ENCODE peak calls at places on chromosomes 7 and 10, in nine cellular contexts. One of them, this sample, is unnamed.

GRCh38 chr7:116525298-116525912 is 569 bp downstream of the CAV1 start:
- DNase-seq in endothelial cell: peak
- DNase-seq in epithelial cell of proximal tubule: no peak
- DNase-seq in sigmoid colon: peak
- DNase-seq in uterus: peak
- DNase-seq in brain microvascular endothelial cell: no peak
- DNase-seq in left ventricle myocardium inferior: peak
- DNase-seq in vagina: no peak
- DNase-seq in HFF-Myc: no peak
- DNase-seq in this sample: peak

GRCh38 chr7:152571031-152571430 is 104.9 kb downstream of the XRCC2 start:
- DNase-seq in endothelial cell: no peak
- DNase-seq in epithelial cell of proximal tubule: no peak
- DNase-seq in sigmoid colon: no peak
- DNase-seq in uterus: no peak
- DNase-seq in brain microvascular endothelial cell: no peak
- DNase-seq in left ventricle myocardium inferior: no peak
- DNase-seq in vagina: no peak
- DNase-seq in HFF-Myc: no peak
- DNase-seq in this sample: no peak

GRCh38 chr7:7944619-7945282 is 23.8 kb upstream of the GLCCI1 start:
- DNase-seq in endothelial cell: no peak
- DNase-seq in epithelial cell of proximal tubule: no peak
- DNase-seq in sigmoid colon: no peak
- DNase-seq in uterus: no peak
- DNase-seq in brain microvascular endothelial cell: no peak
- DNase-seq in left ventricle myocardium inferior: no peak
- DNase-seq in vagina: no peak
- DNase-seq in HFF-Myc: no peak
- DNase-seq in this sample: no peak

GRCh38 chr10:86703176-86703575 is 34.9 kb downstream of the LDB3 start:
- DNase-seq in endothelial cell: no peak
- DNase-seq in epithelial cell of proximal tubule: no peak
- DNase-seq in sigmoid colon: no peak
- DNase-seq in uterus: no peak
- DNase-seq in brain microvascular endothelial cell: no peak
- DNase-seq in left ventricle myocardium inferior: no peak
- DNase-seq in vagina: no peak
- DNase-seq in HFF-Myc: no peak
- DNase-seq in this sample: no peak

GRCh38 chr7:100024020-100024619 is 8.7 kb downstream of the ZKSCAN1 start:
- DNase-seq in endothelial cell: no peak
- DNase-seq in epithelial cell of proximal tubule: no peak
- DNase-seq in sigmoid colon: no peak
- DNase-seq in uterus: no peak
- DNase-seq in brain microvascular endothelial cell: no peak
- DNase-seq in left ventricle myocardium inferior: no peak
- DNase-seq in vagina: no peak
- DNase-seq in HFF-Myc: no peak
- DNase-seq in this sample: no peak

GRCh38 chr7:40572810-40573470 is 438.1 kb downstream of the SUGCT start:
- DNase-seq in endothelial cell: no peak
- DNase-seq in epithelial cell of proximal tubule: no peak
- DNase-seq in sigmoid colon: no peak
- DNase-seq in uterus: no peak
- DNase-seq in brain microvascular endothelial cell: peak
- DNase-seq in left ventricle myocardium inferior: no peak
- DNase-seq in vagina: no peak
- DNase-seq in HFF-Myc: no peak
- DNase-seq in this sample: no peak

GRCh38 chr7:43248961-43249807 is 136.7 kb downstream of the HECW1 start:
- DNase-seq in endothelial cell: no peak
- DNase-seq in epithelial cell of proximal tubule: no peak
- DNase-seq in sigmoid colon: peak
- DNase-seq in uterus: no peak
- DNase-seq in brain microvascular endothelial cell: peak
- DNase-seq in left ventricle myocardium inferior: no peak
- DNase-seq in vagina: no peak
- DNase-seq in HFF-Myc: peak
- DNase-seq in this sample: no peak

GRCh38 chr7:30817060-30817770 is 46.0 kb downstream of the MINDY4 start:
- DNase-seq in endothelial cell: no peak
- DNase-seq in epithelial cell of proximal tubule: no peak
- DNase-seq in sigmoid colon: no peak
- DNase-seq in uterus: no peak
- DNase-seq in brain microvascular endothelial cell: no peak
- DNase-seq in left ventricle myocardium inferior: no peak
- DNase-seq in vagina: peak
- DNase-seq in HFF-Myc: no peak
- DNase-seq in this sample: no peak

GRCh38 chr10:24974978-24975377 is 22.6 kb upstream of the PRTFDC1 start:
- DNase-seq in endothelial cell: no peak
- DNase-seq in epithelial cell of proximal tubule: no peak
- DNase-seq in sigmoid colon: peak
- DNase-seq in uterus: peak
- DNase-seq in brain microvascular endothelial cell: peak
- DNase-seq in left ventricle myocardium inferior: peak
- DNase-seq in vagina: no peak
- DNase-seq in HFF-Myc: no peak
- DNase-seq in this sample: no peak

GRCh38 chr10:125158528-125159485 is 1.6 kb downstream of the CTBP2 start:
- DNase-seq in endothelial cell: no peak
- DNase-seq in epithelial cell of proximal tubule: no peak
- DNase-seq in sigmoid colon: peak
- DNase-seq in uterus: peak
- DNase-seq in brain microvascular endothelial cell: no peak
- DNase-seq in left ventricle myocardium inferior: peak
- DNase-seq in vagina: no peak
- DNase-seq in HFF-Myc: no peak
- DNase-seq in this sample: no peak

GRCh38 chr7:142140560-142140959 is 29.0 kb downstream of the MGAM2 start:
- DNase-seq in endothelial cell: no peak
- DNase-seq in epithelial cell of proximal tubule: no peak
- DNase-seq in sigmoid colon: no peak
- DNase-seq in uterus: no peak
- DNase-seq in brain microvascular endothelial cell: no peak
- DNase-seq in left ventricle myocardium inferior: no peak
- DNase-seq in vagina: no peak
- DNase-seq in HFF-Myc: no peak
- DNase-seq in this sample: no peak

GRCh38 chr10:14605231-14605925 is 169.3 kb downstream of the FAM107B start:
- DNase-seq in endothelial cell: no peak
- DNase-seq in epithelial cell of proximal tubule: peak
- DNase-seq in sigmoid colon: no peak
- DNase-seq in uterus: no peak
- DNase-seq in brain microvascular endothelial cell: no peak
- DNase-seq in left ventricle myocardium inferior: no peak
- DNase-seq in vagina: no peak
- DNase-seq in HFF-Myc: no peak
- DNase-seq in this sample: no peak

GRCh38 chr10:68492118-68492517 is 20.3 kb upstream of the DNA2 start:
- DNase-seq in endothelial cell: no peak
- DNase-seq in epithelial cell of proximal tubule: no peak
- DNase-seq in sigmoid colon: no peak
- DNase-seq in uterus: no peak
- DNase-seq in brain microvascular endothelial cell: no peak
- DNase-seq in left ventricle myocardium inferior: no peak
- DNase-seq in vagina: no peak
- DNase-seq in HFF-Myc: no peak
- DNase-seq in this sample: no peak

GRCh38 chr7:74625446-74625845 is 32.1 kb upstream of the GTF2I start:
- DNase-seq in endothelial cell: no peak
- DNase-seq in epithelial cell of proximal tubule: no peak
- DNase-seq in sigmoid colon: no peak
- DNase-seq in uterus: no peak
- DNase-seq in brain microvascular endothelial cell: peak
- DNase-seq in left ventricle myocardium inferior: no peak
- DNase-seq in vagina: no peak
- DNase-seq in HFF-Myc: no peak
- DNase-seq in this sample: no peak

GRCh38 chr7:21568762-21569161 is 25.9 kb downstream of the DNAH11 start:
- DNase-seq in endothelial cell: no peak
- DNase-seq in epithelial cell of proximal tubule: no peak
- DNase-seq in sigmoid colon: no peak
- DNase-seq in uterus: no peak
- DNase-seq in brain microvascular endothelial cell: no peak
- DNase-seq in left ventricle myocardium inferior: no peak
- DNase-seq in vagina: no peak
- DNase-seq in HFF-Myc: no peak
- DNase-seq in this sample: no peak

GRCh38 chr10:102620138-102620591 is 24.1 kb upstream of the TRIM8 start:
- DNase-seq in endothelial cell: no peak
- DNase-seq in epithelial cell of proximal tubule: no peak
- DNase-seq in sigmoid colon: peak
- DNase-seq in uterus: no peak
- DNase-seq in brain microvascular endothelial cell: no peak
- DNase-seq in left ventricle myocardium inferior: peak
- DNase-seq in vagina: no peak
- DNase-seq in HFF-Myc: no peak
- DNase-seq in this sample: no peak

DNA sequence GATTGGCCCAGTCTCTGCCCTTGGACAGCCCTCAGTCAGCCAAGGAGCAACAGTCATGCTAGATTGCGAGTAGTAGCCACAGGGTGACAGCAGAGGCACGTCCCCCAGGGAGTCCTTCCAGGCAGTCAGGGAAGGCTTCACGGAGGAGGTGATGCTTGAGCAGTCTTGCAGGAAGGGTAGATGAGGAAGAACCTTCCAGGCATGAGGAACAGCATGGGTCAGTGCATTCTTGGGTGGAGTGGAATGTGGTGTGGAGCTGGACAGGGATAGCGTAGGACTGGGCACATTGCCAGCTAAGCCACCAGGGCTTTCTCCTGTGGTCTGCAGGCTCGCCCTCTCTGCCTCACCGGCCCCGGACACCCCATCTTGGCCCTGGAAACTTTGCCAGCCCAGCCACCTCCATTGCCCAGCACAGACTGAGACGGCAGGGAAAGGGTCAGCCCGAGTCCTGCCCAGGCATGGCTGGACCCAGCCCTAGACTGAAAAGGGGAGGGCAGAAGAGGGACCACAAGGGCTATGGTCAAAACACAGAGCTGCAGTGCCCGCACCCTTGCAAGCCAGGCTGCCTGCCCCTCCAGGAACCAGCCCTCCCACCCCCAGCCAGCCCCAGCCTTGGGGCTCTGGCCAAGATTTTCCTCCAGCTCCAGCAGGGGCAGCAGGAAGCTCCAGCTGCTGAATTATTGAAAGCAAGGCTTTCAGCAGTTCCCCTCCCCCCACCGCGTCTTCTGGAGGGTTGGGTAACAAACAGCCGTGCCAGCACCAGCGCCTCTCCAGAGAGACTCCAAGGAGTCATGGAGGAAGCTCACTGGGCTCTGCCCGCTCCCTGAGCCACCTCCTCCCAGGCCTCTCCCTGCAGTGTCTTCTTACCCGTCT is 18.7 kb downstream of the SRRM3 start:
- DNase-seq in endothelial cell: peak
- DNase-seq in epithelial cell of proximal tubule: peak
- DNase-seq in sigmoid colon: no peak
- DNase-seq in uterus: no peak
- DNase-seq in brain microvascular endothelial cell: peak
- DNase-seq in left ventricle myocardium inferior: no peak
- DNase-seq in vagina: no peak
- DNase-seq in HFF-Myc: no peak
- DNase-seq in this sample: no peak
- TF ChIP-seq CTCF in endothelial cell: no peak
- TF ChIP-seq CTCF in epithelial cell of proximal tubule: peak
- TF ChIP-seq CTCF in sigmoid colon: no peak
- TF ChIP-seq CTCF in uterus: no peak
- TF ChIP-seq CTCF in brain microvascular endothelial cell: peak
- TF ChIP-seq CTCF in left ventricle myocardium inferior: no peak
- TF ChIP-seq CTCF in vagina: no peak
- TF ChIP-seq CTCF in HFF-Myc: peak
- TF ChIP-seq CTCF in this sample: no peak

GRCh38 chr7:25906760-25907159 is 245.2 kb upstream of the NFE2L3 start:
- DNase-seq in endothelial cell: no peak
- DNase-seq in epithelial cell of proximal tubule: no peak
- DNase-seq in sigmoid colon: no peak
- DNase-seq in uterus: no peak
- DNase-seq in brain microvascular endothelial cell: no peak
- DNase-seq in left ventricle myocardium inferior: no peak
- DNase-seq in vagina: no peak
- DNase-seq in HFF-Myc: no peak
- DNase-seq in this sample: no peak
- TF ChIP-seq CTCF in endothelial cell: no peak
- TF ChIP-seq CTCF in epithelial cell of proximal tubule: no peak
- TF ChIP-seq CTCF in sigmoid colon: no peak
- TF ChIP-seq CTCF in uterus: no peak
- TF ChIP-seq CTCF in brain microvascular endothelial cell: no peak
- TF ChIP-seq CTCF in left ventricle myocardium inferior: no peak
- TF ChIP-seq CTCF in vagina: no peak
- TF ChIP-seq CTCF in HFF-Myc: no peak
- TF ChIP-seq CTCF in this sample: no peak

DNA sequence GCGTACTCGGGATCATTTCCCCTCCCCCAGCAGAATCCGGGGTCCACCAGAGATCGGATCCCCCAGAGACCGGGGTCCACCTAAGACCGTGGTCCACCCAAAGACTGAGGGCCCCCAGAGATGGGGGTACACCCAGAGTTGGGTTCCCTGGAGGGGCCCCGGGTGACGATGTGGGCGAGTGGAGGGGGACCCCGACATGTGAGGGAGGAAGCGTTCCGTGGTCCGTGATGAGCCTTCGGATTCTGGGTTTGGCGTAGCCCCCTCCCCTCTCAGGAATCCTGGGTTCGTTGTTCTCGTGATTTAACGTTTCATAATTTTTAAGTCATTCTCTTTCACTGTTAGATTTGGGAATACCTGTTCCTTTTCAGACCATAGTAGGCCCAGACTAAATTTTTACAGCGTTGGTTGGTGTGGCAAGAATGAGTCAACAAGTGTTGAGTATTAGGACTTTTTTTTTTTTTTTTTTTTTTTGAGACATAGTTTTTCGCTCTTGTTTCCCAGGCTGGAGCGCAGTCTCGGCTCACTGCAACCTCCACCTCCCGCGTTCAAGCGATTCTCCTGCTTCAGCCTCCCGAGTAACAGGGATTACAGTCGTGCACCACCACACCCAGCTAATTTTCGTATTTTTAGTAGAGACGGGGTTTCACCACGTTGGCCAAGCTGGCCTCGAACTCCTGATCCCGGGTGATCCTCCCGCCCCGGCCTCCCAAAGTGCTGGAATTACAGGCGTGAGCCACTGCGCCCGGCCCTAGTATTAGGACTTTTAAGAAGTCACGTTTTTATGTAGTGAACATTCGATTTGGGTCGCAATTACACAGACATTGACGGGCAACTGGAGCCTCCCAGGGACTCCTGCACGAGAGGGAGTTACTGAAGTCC is 672 bp downstream of the GTPBP4 start:
- DNase-seq in endothelial cell: no peak
- DNase-seq in epithelial cell of proximal tubule: no peak
- DNase-seq in sigmoid colon: no peak
- DNase-seq in uterus: no peak
- DNase-seq in brain microvascular endothelial cell: no peak
- DNase-seq in left ventricle myocardium inferior: no peak
- DNase-seq in vagina: no peak
- DNase-seq in HFF-Myc: no peak
- DNase-seq in this sample: no peak
- TF ChIP-seq CTCF in endothelial cell: no peak
- TF ChIP-seq CTCF in epithelial cell of proximal tubule: no peak
- TF ChIP-seq CTCF in sigmoid colon: no peak
- TF ChIP-seq CTCF in uterus: no peak
- TF ChIP-seq CTCF in brain microvascular endothelial cell: no peak
- TF ChIP-seq CTCF in left ventricle myocardium inferior: no peak
- TF ChIP-seq CTCF in vagina: no peak
- TF ChIP-seq CTCF in HFF-Myc: no peak
- TF ChIP-seq CTCF in this sample: no peak

GRCh38 chr10:35375091-35375765 is 38.9 kb downstream of the CCNY start:
- DNase-seq in endothelial cell: no peak
- DNase-seq in epithelial cell of proximal tubule: no peak
- DNase-seq in sigmoid colon: no peak
- DNase-seq in uterus: no peak
- DNase-seq in brain microvascular endothelial cell: no peak
- DNase-seq in left ventricle myocardium inferior: no peak
- DNase-seq in vagina: no peak
- DNase-seq in HFF-Myc: no peak
- DNase-seq in this sample: no peak
- TF ChIP-seq CTCF in endothelial cell: no peak
- TF ChIP-seq CTCF in epithelial cell of proximal tubule: peak
- TF ChIP-seq CTCF in sigmoid colon: no peak
- TF ChIP-seq CTCF in uterus: no peak
- TF ChIP-seq CTCF in brain microvascular endothelial cell: peak
- TF ChIP-seq CTCF in left ventricle myocardium inferior: no peak
- TF ChIP-seq CTCF in vagina: no peak
- TF ChIP-seq CTCF in HFF-Myc: no peak
- TF ChIP-seq CTCF in this sample: no peak